ENCODE peak calls at places on chromosomes 3 and 15, in ten cellular contexts. A, W, T, M, Q, F, Y, B, J and X are unnamed samples.

GRCh38 chr15:50940506-50940905 is 32.0 kb downstream of the AP4E1 start:
- DNase-seq in F (peak; percentile 54), B (no peak), A (no peak), Q (no peak), T (no peak), M (no peak), Y (no peak), W (peak; percentile 32), J (no peak), X (no peak)

GRCh38 chr3:160475153-160475552 is 25.6 kb upstream of the TRIM59 start:
- DNase-seq in B (no peak), A (no peak), W (no peak), J (no peak), Q (no peak), T (no peak), M (no peak), Y (no peak), F (no peak), X (no peak)

GRCh38 chr3:115100172-115100571 is 46.9 kb downstream of the ZBTB20 start:
- DNase-seq in Y (peak; percentile 73), Q (peak; percentile 66), W (peak; percentile 52), J (peak; percentile 78), M (peak; percentile 5), B (no peak), F (peak; percentile 51), T (peak; percentile 11), A (peak; percentile 40), X (no peak)

GRCh38 chr3:80734483-80734882 is 966.7 kb upstream of the ROBO1 start:
- DNase-seq in F (no peak), W (no peak), J (no peak), A (no peak), B (no peak), Q (no peak), M (no peak), T (no peak), Y (no peak), X (no peak)

GRCh38 chr15:38828031-38828532 is 263.5 kb upstream of the RASGRP1 start:
- DNase-seq in W (peak; percentile 81), Y (peak; percentile 88), M (no peak), J (no peak), A (no peak), T (no peak), B (no peak), Q (no peak), F (no peak), X (no peak)

GRCh38 chr3:8366214-8366613 is 135.4 kb upstream of the LMCD1 start:
- DNase-seq in W (no peak), J (no peak), Q (no peak), A (no peak), Y (no peak), F (no peak), T (no peak), B (no peak), M (no peak), X (no peak)

GRCh38 chr3:76436895-76437294 is 603.0 kb upstream of the ROBO2 start:
- DNase-seq in T (no peak), B (no peak), M (no peak), J (no peak), W (no peak), Q (no peak), Y (peak; percentile 41), F (peak; percentile 5), A (peak; percentile 40), X (no peak)

GRCh38 chr3:45909542-45909941 is 23.2 kb downstream of the CCR9 start:
- DNase-seq in Q (no peak), F (no peak), J (no peak), B (no peak), M (no peak), W (no peak), T (no peak), A (no peak), Y (no peak), X (no peak)

GRCh38 chr3:64214002-64214696 is 11.1 kb downstream of the PRICKLE2 start:
- DNase-seq in B (no peak), Y (peak; percentile 82), J (no peak), W (peak; percentile 86), F (peak; percentile 60), A (peak; percentile 79), M (no peak), T (no peak), Q (no peak), X (no peak)

GRCh38 chr15:75640483-75641175 is 605 bp upstream of the IMP3 start:
- DNase-seq in M (peak; percentile 68), F (peak; percentile 63), A (no peak), T (peak; percentile 58), B (peak; percentile 34), J (peak; percentile 72), W (peak; percentile 48), Y (peak; percentile 40), Q (no peak), X (no peak)

GRCh38 chr3:96865605-96866004 is 51.2 kb downstream of the EPHA6 start:
- DNase-seq in Q (no peak), M (no peak), Y (no peak), B (no peak), J (no peak), F (no peak), W (no peak), A (no peak), T (no peak), X (no peak)

GRCh38 chr3:171056528-171056927 is 30.0 kb upstream of the SLC2A2 start:
- DNase-seq in A (no peak), J (no peak), Q (no peak), B (no peak), F (peak; percentile 88), W (peak; percentile 75), T (no peak), M (no peak), Y (peak; percentile 12), X (no peak)